ENCODE peak calls at places on chromosomes 3 and 15, in eight cellular contexts. R, Y, I, T, Z, E, L and A are unnamed samples.
A peak's percentile ranks its signal among the peaks of the same experiment; 100 is the strongest.

GRCh38 chr3:122880624-122881023 is 85.8 kb downstream of the SLC49A4 start:
- DNase-seq in I (no peak), E (no peak), Z (no peak), R (no peak), L (no peak), T (no peak), Y (peak; percentile 40), A (no peak)

GRCh38 chr3:50336452-50337174 is 4.0 kb downstream of the RASSF1 start:
- DNase-seq in Z (peak; percentile 35), R (no peak), L (no peak), I (peak; percentile 35), T (no peak), E (peak; percentile 48), Y (no peak), A (peak; percentile 32)

GRCh38 chr15:56948766-56949105 is 30.3 kb downstream of the TCF12 start:
- DNase-seq in I (no peak), E (no peak), L (no peak), Z (no peak), T (no peak), R (no peak), Y (no peak), A (no peak)

GRCh38 chr15:44584162-44584749 is 47.3 kb downstream of the EIF3J start:
- DNase-seq in T (peak; percentile 26), E (peak; percentile 30), I (peak; percentile 57), R (peak; percentile 49), L (peak; percentile 55), Y (no peak), Z (peak; percentile 38), A (peak; percentile 57)

GRCh38 chr15:100809587-100809986 is 70.0 kb upstream of the ALDH1A3 start:
- DNase-seq in L (no peak), Z (no peak), R (no peak), T (no peak), Y (no peak), I (no peak), E (no peak), A (no peak)

GRCh38 chr15:48475600-48476395 is 144.6 kb downstream of the DUT start:
- DNase-seq in Z (no peak), T (no peak), R (no peak), L (no peak), Y (no peak), I (no peak), E (no peak), A (no peak)

GRCh38 chr15:89551502-89551901 is 23.8 kb upstream of the TICRR start:
- DNase-seq in L (no peak), E (no peak), R (no peak), T (no peak), Y (no peak), Z (no peak), I (no peak), A (no peak)

GRCh38 chr3:123524987-123525386 is 59.9 kb downstream of the HACD2 start:
- DNase-seq in E (no peak), T (no peak), R (no peak), Y (no peak), I (no peak), L (no peak), Z (no peak), A (no peak)

GRCh38 chr3:184380627-184381260 is 890 bp downstream of the CHRD start:
- DNase-seq in R (no peak), Y (no peak), L (no peak), I (no peak), T (no peak), Z (no peak), E (no peak), A (no peak)

GRCh38 chr15:29535952-29536351 is 266.3 kb upstream of the NSMCE3 start:
- DNase-seq in R (no peak), I (no peak), Y (no peak), T (no peak), L (no peak), E (no peak), Z (no peak), A (no peak)

GRCh38 chr3:72137865-72138861 is 353.2 kb upstream of the PROK2 start:
- DNase-seq in Z (no peak), E (no peak), L (no peak), I (no peak), Y (no peak), R (no peak), T (no peak), A (no peak)

GRCh38 chr15:67048281-67049279 is 16.8 kb upstream of the SMAD3 start:
- DNase-seq in R (no peak), I (peak; percentile 75), T (no peak), Z (peak; percentile 89), E (no peak), Y (peak; percentile 86), L (no peak), A (peak; percentile 90)

GRCh38 chr15:64844576-64845140 is 2.9 kb downstream of the PLEKHO2 start:
- DNase-seq in L (peak; percentile 20), Y (no peak), T (no peak), I (no peak), R (no peak), Z (no peak), E (no peak), A (no peak)

GRCh38 chr15:70752142-70752754 is 11.1 kb downstream of the UACA start:
- DNase-seq in E (no peak), L (peak; percentile 43), T (no peak), R (no peak), I (no peak), Y (peak; percentile 51), Z (no peak), A (no peak)

GRCh38 chr3:59436164-59436958 is 386.5 kb upstream of the CFAP20DC start:
- DNase-seq in I (no peak), L (peak; percentile 79), T (no peak), Z (no peak), R (no peak), Y (no peak), E (no peak), A (no peak)

GRCh38 chr3:156677120-156677479 is 2.7 kb downstream of the TIPARP start:
- DNase-seq in L (peak; percentile 74), E (no peak), I (no peak), Z (no peak), T (no peak), R (no peak), Y (no peak), A (peak; percentile 20)

GRCh38 chr15:45180201-45180600 is 7.6 kb downstream of the SHF start:
- DNase-seq in Y (peak; percentile 26), I (peak; percentile 89), R (no peak), L (no peak), T (no peak), E (no peak), Z (peak; percentile 84), A (peak; percentile 73)

GRCh38 chr3:112360574-112360973 is 27.6 kb downstream of the CD200 start:
- DNase-seq in R (no peak), T (no peak), E (no peak), Y (no peak), Z (no peak), L (no peak), I (peak; percentile 48), A (no peak)

GRCh38 chr3:74546426-74546825 is 68.0 kb downstream of the CNTN3 start:
- DNase-seq in Y (no peak), E (no peak), I (no peak), T (no peak), L (no peak), Z (no peak), R (no peak), A (no peak)

GRCh38 chr3:53185761-53186465 is 24.9 kb downstream of the PRKCD start:
- DNase-seq in T (no peak), L (no peak), I (no peak), R (no peak), Y (no peak), Z (no peak), E (no peak), A (no peak)

GRCh38 chr3:12237912-12238650 is 50.8 kb upstream of the PPARG start:
- DNase-seq in Z (peak; percentile 47), L (no peak), T (no peak), E (no peak), Y (no peak), R (no peak), I (no peak), A (peak; percentile 52)

GRCh38 chr3:11719406-11720219 is 75.9 kb upstream of the VGLL4 start:
- DNase-seq in T (peak; percentile 62), E (peak; percentile 90), Y (peak; percentile 94), R (peak; percentile 65), Z (peak; percentile 42), I (peak; percentile 77), L (peak; percentile 73), A (peak; percentile 78)

GRCh38 chr15:38075466-38075865 is 141.0 kb downstream of the TMCO5A start:
- DNase-seq in Z (no peak), R (no peak), T (no peak), E (no peak), L (no peak), I (no peak), Y (no peak), A (no peak)

GRCh38 chr15:45199136-45199810 is 11.5 kb upstream of the SHF start:
- DNase-seq in Z (peak; percentile 10), E (peak; percentile 59), T (no peak), I (no peak), R (no peak), L (peak; percentile 51), Y (peak; percentile 52), A (peak; percentile 25)

GRCh38 chr3:8421267-8421666 is 80.4 kb upstream of the LMCD1 start:
- DNase-seq in Y (no peak), E (no peak), R (no peak), I (no peak), Z (no peak), L (no peak), T (no peak), A (no peak)

GRCh38 chr3:115252679-115253078 is 105.6 kb upstream of the ZBTB20 start:
- DNase-seq in R (no peak), Z (no peak), Y (no peak), E (no peak), I (no peak), T (no peak), L (no peak), A (no peak)

GRCh38 chr3:170692720-170693119 is 106.8 kb upstream of the SLC7A14 start:
- DNase-seq in L (no peak), I (no peak), Y (no peak), Z (peak; percentile 33), T (no peak), R (no peak), E (no peak), A (no peak)

GRCh38 chr3:68972358-68972979 is 40.1 kb upstream of the TAFA4 start:
- DNase-seq in Y (no peak), E (peak; percentile 84), Z (peak; percentile 46), L (peak; percentile 19), T (peak; percentile 67), I (peak; percentile 55), R (peak; percentile 8), A (peak; percentile 69)

GRCh38 chr15:87212041-87212440 is 1044.5 kb downstream of the NTRK3 start:
- DNase-seq in Z (no peak), R (no peak), T (no peak), L (no peak), I (no peak), E (no peak), Y (no peak), A (no peak)

GRCh38 chr3:11367116-11367781 is 95.1 kb downstream of the ATG7 start:
- DNase-seq in T (no peak), L (no peak), I (no peak), Z (no peak), Y (no peak), R (no peak), E (no peak), A (no peak)

GRCh38 chr3:194287392-194287791 is 63.7 kb downstream of the CPN2 start:
- DNase-seq in Z (no peak), T (no peak), E (no peak), R (no peak), Y (no peak), I (no peak), L (no peak), A (no peak)

GRCh38 chr3:65745306-65745705 is 293.4 kb downstream of the MAGI1 start:
- DNase-seq in T (no peak), I (no peak), L (no peak), E (no peak), R (no peak), Z (no peak), Y (no peak), A (no peak)

GRCh38 chr15:68821190-68821897 is 649 bp upstream of the ANP32A start:
- DNase-seq in E (no peak), Z (no peak), R (no peak), L (peak; percentile 15), T (no peak), I (no peak), Y (peak; percentile 40), A (peak; percentile 13)

GRCh38 chr3:140585828-140586227 is 92.0 kb upstream of the TRIM42 start:
- DNase-seq in T (no peak), L (no peak), E (no peak), Y (no peak), R (no peak), I (no peak), Z (peak; percentile 31), A (peak; percentile 66)